ENCODE peak calls at places on chromosomes 13 and 19, in five cellular contexts. One of them, this sample, is unnamed.

GRCh38 chr13:102017248-102017647 is 384.6 kb downstream of the FGF14 start:
- DNase-seq in dorsolateral prefrontal cortex: no peak
- DNase-seq in cardiac muscle cell: no peak
- DNase-seq in endothelial cell of umbilical vein: no peak
- DNase-seq in glutamatergic neuron: no peak
- DNase-seq in this sample: no peak

GRCh38 chr19:16340654-16341053 is 16.0 kb downstream of the KLF2 start:
- DNase-seq in glutamatergic neuron: no peak
- DNase-seq in dorsolateral prefrontal cortex: no peak
- DNase-seq in endothelial cell of umbilical vein: no peak
- DNase-seq in cardiac muscle cell: no peak
- DNase-seq in this sample: no peak

GRCh38 chr13:82305588-82305987 is 1576.7 kb downstream of the SLITRK1 start:
- DNase-seq in glutamatergic neuron: no peak
- DNase-seq in endothelial cell of umbilical vein: no peak
- DNase-seq in cardiac muscle cell: no peak
- DNase-seq in dorsolateral prefrontal cortex: no peak
- DNase-seq in this sample: no peak

GRCh38 chr13:68440874-68441273 is 1210.7 kb upstream of the PCDH9 start:
- DNase-seq in endothelial cell of umbilical vein: no peak
- DNase-seq in glutamatergic neuron: no peak
- DNase-seq in dorsolateral prefrontal cortex: no peak
- DNase-seq in cardiac muscle cell: no peak
- DNase-seq in this sample: no peak

GRCh38 chr19:42431486-42431885 is 4.3 kb upstream of the LIPE start:
- DNase-seq in dorsolateral prefrontal cortex: no peak
- DNase-seq in glutamatergic neuron: no peak
- DNase-seq in endothelial cell of umbilical vein: no peak
- DNase-seq in cardiac muscle cell: no peak
- DNase-seq in this sample: no peak

GRCh38 chr19:16216744-16217670 is 19.3 kb downstream of the AP1M1 start:
- DNase-seq in endothelial cell of umbilical vein: no peak
- DNase-seq in glutamatergic neuron: no peak
- DNase-seq in dorsolateral prefrontal cortex: no peak
- DNase-seq in cardiac muscle cell: no peak
- DNase-seq in this sample: no peak

GRCh38 chr19:10920288-10920655 is 8.2 kb downstream of the YIPF2 start:
- DNase-seq in glutamatergic neuron: no peak
- DNase-seq in endothelial cell of umbilical vein: no peak
- DNase-seq in cardiac muscle cell: no peak
- DNase-seq in dorsolateral prefrontal cortex: no peak
- DNase-seq in this sample: no peak

GRCh38 chr19:12788682-12789097 is 2.6 kb upstream of the JUNB start:
- DNase-seq in glutamatergic neuron: peak
- DNase-seq in cardiac muscle cell: peak
- DNase-seq in endothelial cell of umbilical vein: peak
- DNase-seq in dorsolateral prefrontal cortex: peak
- DNase-seq in this sample: peak

GRCh38 chr13:112252744-112253590 is 123.2 kb upstream of the SPACA7 start:
- DNase-seq in endothelial cell of umbilical vein: no peak
- DNase-seq in dorsolateral prefrontal cortex: no peak
- DNase-seq in cardiac muscle cell: no peak
- DNase-seq in glutamatergic neuron: no peak
- DNase-seq in this sample: no peak

GRCh38 chr13:113816925-113817859 is 46.7 kb downstream of the GAS6 start:
- DNase-seq in glutamatergic neuron: peak
- DNase-seq in endothelial cell of umbilical vein: peak
- DNase-seq in dorsolateral prefrontal cortex: peak
- DNase-seq in cardiac muscle cell: peak
- DNase-seq in this sample: peak

GRCh38 chr19:35006342-35006998 is 6.3 kb downstream of the GRAMD1A start:
- DNase-seq in glutamatergic neuron: no peak
- DNase-seq in endothelial cell of umbilical vein: peak
- DNase-seq in dorsolateral prefrontal cortex: no peak
- DNase-seq in cardiac muscle cell: no peak
- DNase-seq in this sample: peak

GRCh38 chr13:111286162-111286561 is 34.3 kb upstream of the TEX29 start:
- DNase-seq in cardiac muscle cell: no peak
- DNase-seq in dorsolateral prefrontal cortex: no peak
- DNase-seq in glutamatergic neuron: no peak
- DNase-seq in endothelial cell of umbilical vein: no peak
- DNase-seq in this sample: no peak

GRCh38 chr13:35957174-35957867 is 173.9 kb downstream of the DCLK1 start:
- DNase-seq in cardiac muscle cell: no peak
- DNase-seq in dorsolateral prefrontal cortex: no peak
- DNase-seq in endothelial cell of umbilical vein: no peak
- DNase-seq in glutamatergic neuron: no peak
- DNase-seq in this sample: no peak

GRCh38 chr13:43730642-43731041 is 56.1 kb downstream of the ENOX1 start:
- DNase-seq in dorsolateral prefrontal cortex: no peak
- DNase-seq in cardiac muscle cell: no peak
- DNase-seq in endothelial cell of umbilical vein: no peak
- DNase-seq in glutamatergic neuron: no peak
- DNase-seq in this sample: no peak

GRCh38 chr13:90336507-90336906 is 1011.0 kb upstream of the MIR17HG start:
- DNase-seq in endothelial cell of umbilical vein: no peak
- DNase-seq in cardiac muscle cell: no peak
- DNase-seq in glutamatergic neuron: no peak
- DNase-seq in dorsolateral prefrontal cortex: no peak
- DNase-seq in this sample: peak

GRCh38 chr13:76799696-76800095 is 86.5 kb downstream of the KCTD12 start:
- DNase-seq in dorsolateral prefrontal cortex: no peak
- DNase-seq in endothelial cell of umbilical vein: peak
- DNase-seq in cardiac muscle cell: no peak
- DNase-seq in glutamatergic neuron: no peak
- DNase-seq in this sample: no peak

GRCh38 chr19:5232798-5233505 is 107.7 kb downstream of the PTPRS start:
- DNase-seq in glutamatergic neuron: no peak
- DNase-seq in endothelial cell of umbilical vein: no peak
- DNase-seq in cardiac muscle cell: no peak
- DNase-seq in dorsolateral prefrontal cortex: no peak
- DNase-seq in this sample: no peak

GRCh38 chr19:5228932-5229777 is 111.5 kb downstream of the PTPRS start:
- DNase-seq in glutamatergic neuron: no peak
- DNase-seq in dorsolateral prefrontal cortex: peak
- DNase-seq in endothelial cell of umbilical vein: no peak
- DNase-seq in cardiac muscle cell: no peak
- DNase-seq in this sample: no peak

GRCh38 chr19:5229778-5230165 is 110.8 kb downstream of the PTPRS start:
- DNase-seq in glutamatergic neuron: no peak
- DNase-seq in dorsolateral prefrontal cortex: no peak
- DNase-seq in cardiac muscle cell: no peak
- DNase-seq in endothelial cell of umbilical vein: no peak
- DNase-seq in this sample: no peak

GRCh38 chr19:5231857-5232503 is 108.6 kb downstream of the PTPRS start:
- DNase-seq in dorsolateral prefrontal cortex: no peak
- DNase-seq in cardiac muscle cell: no peak
- DNase-seq in endothelial cell of umbilical vein: no peak
- DNase-seq in glutamatergic neuron: no peak
- DNase-seq in this sample: no peak

GRCh38 chr19:5230730-5231555 is 109.7 kb downstream of the PTPRS start:
- DNase-seq in glutamatergic neuron: no peak
- DNase-seq in cardiac muscle cell: no peak
- DNase-seq in endothelial cell of umbilical vein: no peak
- DNase-seq in dorsolateral prefrontal cortex: no peak
- DNase-seq in this sample: no peak
- TF ChIP-seq CTCF in glutamatergic neuron: no peak
- TF ChIP-seq CTCF in cardiac muscle cell: no peak
- TF ChIP-seq CTCF in endothelial cell of umbilical vein: no peak
- TF ChIP-seq CTCF in dorsolateral prefrontal cortex: no peak
- TF ChIP-seq CTCF in this sample: no peak

GRCh38 chr19:28217064-28217463 is 995.9 kb downstream of the UQCRFS1 start:
- DNase-seq in glutamatergic neuron: no peak
- DNase-seq in dorsolateral prefrontal cortex: no peak
- DNase-seq in cardiac muscle cell: no peak
- DNase-seq in endothelial cell of umbilical vein: no peak
- DNase-seq in this sample: no peak
- TF ChIP-seq CTCF in glutamatergic neuron: no peak
- TF ChIP-seq CTCF in dorsolateral prefrontal cortex: peak
- TF ChIP-seq CTCF in cardiac muscle cell: no peak
- TF ChIP-seq CTCF in endothelial cell of umbilical vein: no peak
- TF ChIP-seq CTCF in this sample: no peak

DNA sequence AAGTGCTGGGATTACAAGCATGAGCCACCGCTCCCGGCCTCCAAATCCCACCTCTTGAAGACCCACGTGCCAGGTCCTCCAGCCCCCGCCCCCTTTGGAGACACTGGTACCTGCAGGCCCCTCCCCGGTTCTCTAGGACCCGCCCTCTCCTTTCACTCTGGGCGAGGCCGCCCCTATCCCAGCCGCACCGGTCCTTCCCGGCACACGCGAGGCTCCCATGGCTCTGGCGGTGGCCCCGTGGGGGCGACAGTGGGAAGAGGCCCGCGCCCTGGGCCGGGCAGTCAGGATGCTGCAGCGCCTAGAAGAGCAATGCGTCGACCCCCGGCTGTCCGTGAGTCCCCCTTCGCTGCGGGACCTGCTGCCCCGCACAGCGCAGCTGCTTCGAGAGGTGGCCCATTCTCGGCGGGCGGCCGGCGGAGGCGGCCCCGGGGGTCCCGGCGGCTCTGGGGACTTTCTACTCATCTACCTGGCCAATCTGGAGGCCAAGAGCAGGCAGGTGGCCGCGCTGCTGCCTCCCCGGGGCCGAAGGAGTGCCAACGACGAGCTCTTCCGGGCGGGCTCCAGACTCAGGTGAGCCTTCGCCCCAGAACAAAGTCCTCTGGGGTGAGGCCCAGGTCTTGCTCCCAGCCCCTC is at the start of gene CBLC:
- DNase-seq in cardiac muscle cell: peak
- DNase-seq in glutamatergic neuron: no peak
- DNase-seq in endothelial cell of umbilical vein: no peak
- DNase-seq in dorsolateral prefrontal cortex: no peak
- DNase-seq in this sample: peak
- TF ChIP-seq CTCF in cardiac muscle cell: no peak
- TF ChIP-seq CTCF in glutamatergic neuron: no peak
- TF ChIP-seq CTCF in endothelial cell of umbilical vein: no peak
- TF ChIP-seq CTCF in dorsolateral prefrontal cortex: no peak
- TF ChIP-seq CTCF in this sample: no peak

GRCh38 chr19:6275170-6275744 is 4.5 kb downstream of the MLLT1 start:
- DNase-seq in glutamatergic neuron: no peak
- DNase-seq in dorsolateral prefrontal cortex: no peak
- DNase-seq in endothelial cell of umbilical vein: no peak
- DNase-seq in cardiac muscle cell: no peak
- DNase-seq in this sample: no peak
- TF ChIP-seq CTCF in glutamatergic neuron: no peak
- TF ChIP-seq CTCF in dorsolateral prefrontal cortex: no peak
- TF ChIP-seq CTCF in endothelial cell of umbilical vein: no peak
- TF ChIP-seq CTCF in cardiac muscle cell: no peak
- TF ChIP-seq CTCF in this sample: no peak

DNA sequence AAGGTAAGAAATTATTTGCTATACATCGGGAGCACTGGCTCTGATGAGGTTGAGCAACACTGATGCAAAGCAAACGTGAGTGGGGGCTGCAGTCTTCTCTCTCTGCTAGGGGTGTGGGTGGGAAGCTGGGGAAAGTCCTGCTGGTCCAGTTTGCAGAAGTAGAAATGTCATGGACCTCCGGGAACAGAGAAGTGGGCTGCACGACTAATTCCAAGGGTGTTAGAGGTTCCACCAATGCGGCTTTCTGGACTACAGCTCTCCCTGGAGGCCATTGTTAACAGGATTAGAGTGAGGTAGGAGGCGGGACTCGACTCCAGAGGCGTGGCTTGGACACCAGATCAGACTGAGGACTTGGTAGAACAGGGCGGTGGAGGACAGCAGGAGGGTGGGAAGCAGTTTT is 5.7 kb upstream of the FBXO27 start:
- DNase-seq in cardiac muscle cell: peak
- DNase-seq in glutamatergic neuron: peak
- DNase-seq in dorsolateral prefrontal cortex: peak
- DNase-seq in endothelial cell of umbilical vein: peak
- DNase-seq in this sample: peak
- TF ChIP-seq CTCF in cardiac muscle cell: peak
- TF ChIP-seq CTCF in glutamatergic neuron: no peak
- TF ChIP-seq CTCF in dorsolateral prefrontal cortex: peak
- TF ChIP-seq CTCF in endothelial cell of umbilical vein: no peak
- TF ChIP-seq CTCF in this sample: no peak

GRCh38 chr19:1921326-1921725 is 16.1 kb downstream of the ADAT3 start:
- DNase-seq in endothelial cell of umbilical vein: no peak
- DNase-seq in dorsolateral prefrontal cortex: no peak
- DNase-seq in cardiac muscle cell: no peak
- DNase-seq in glutamatergic neuron: no peak
- DNase-seq in this sample: no peak
- TF ChIP-seq CTCF in endothelial cell of umbilical vein: no peak
- TF ChIP-seq CTCF in dorsolateral prefrontal cortex: no peak
- TF ChIP-seq CTCF in cardiac muscle cell: no peak
- TF ChIP-seq CTCF in glutamatergic neuron: no peak
- TF ChIP-seq CTCF in this sample: no peak

GRCh38 chr13:75537401-75538365 is at the start of gene COMMD6:
- DNase-seq in endothelial cell of umbilical vein: peak
- DNase-seq in cardiac muscle cell: peak
- DNase-seq in glutamatergic neuron: peak
- DNase-seq in dorsolateral prefrontal cortex: peak
- DNase-seq in this sample: peak
- TF ChIP-seq CTCF in endothelial cell of umbilical vein: no peak
- TF ChIP-seq CTCF in cardiac muscle cell: no peak
- TF ChIP-seq CTCF in glutamatergic neuron: peak
- TF ChIP-seq CTCF in dorsolateral prefrontal cortex: peak
- TF ChIP-seq CTCF in this sample: no peak

This sample was measured in Calu3.